ENCODE peak calls at places on chromosomes 3 and 15, in ten cellular contexts. C, Q, W, J, N, U, X, B, A and M are unnamed samples.

GRCh38 chr3:21750831-21751391 is at the start of gene ZNF385D:
- DNase-seq in Q (peak; percentile 33), X (no peak), A (peak; percentile 30), U (no peak), N (no peak), W (no peak), B (peak; percentile 10), C (peak; percentile 93), J (no peak), M (peak; percentile 22)

GRCh38 chr15:50280271-50280670 is 14.7 kb upstream of the HDC start:
- DNase-seq in J (no peak), B (no peak), W (no peak), C (no peak), U (no peak), Q (no peak), X (no peak), N (no peak), A (peak; percentile 18), M (no peak)

GRCh38 chr3:22952860-22953259 is 250.3 kb upstream of the UBE2E2 start:
- DNase-seq in B (no peak), N (no peak), C (no peak), X (no peak), W (no peak), U (no peak), J (no peak), A (no peak), Q (no peak), M (no peak)

GRCh38 chr15:76973906-76974305 is 21.0 kb upstream of the PSTPIP1 start:
- DNase-seq in W (no peak), N (no peak), X (no peak), A (no peak), Q (no peak), B (no peak), U (no peak), J (no peak), C (no peak), M (no peak)

GRCh38 chr3:65927576-65927975 is 111.1 kb downstream of the MAGI1 start:
- DNase-seq in X (no peak), Q (peak; percentile 33), B (no peak), J (peak; percentile 46), C (no peak), W (no peak), A (no peak), U (no peak), N (no peak), M (no peak)

GRCh38 chr15:33279613-33280205 is 31.1 kb upstream of the RYR3 start:
- DNase-seq in A (no peak), J (no peak), Q (no peak), N (peak; percentile 54), W (no peak), X (no peak), C (peak; percentile 53), U (no peak), B (no peak), M (no peak)

GRCh38 chr3:170180107-170180951 is 1.2 kb downstream of the PHC3 start:
- DNase-seq in W (no peak), Q (peak; percentile 42), X (no peak), B (no peak), J (no peak), U (no peak), N (peak; percentile 15), C (no peak), A (peak; percentile 18), M (no peak)

GRCh38 chr3:128993461-128994172 is at the start of gene CFAP92:
- DNase-seq in W (peak; percentile 23), C (peak; percentile 97), J (no peak), N (peak; percentile 72), U (peak; percentile 86), A (peak; percentile 89), X (peak; percentile 83), B (peak; percentile 88), Q (peak; percentile 40), M (peak; percentile 70)

GRCh38 chr3:171851685-171852084 is 8.5 kb downstream of the TMEM212 start:
- DNase-seq in X (no peak), A (no peak), B (no peak), J (no peak), U (no peak), C (no peak), W (peak; percentile 47), Q (peak; percentile 87), N (no peak), M (no peak)

GRCh38 chr15:70853855-70854668 is at the start of gene LARP6:
- DNase-seq in N (peak; percentile 59), W (no peak), A (peak; percentile 75), Q (peak; percentile 36), J (no peak), B (peak; percentile 66), U (no peak), C (peak; percentile 91), X (no peak), M (no peak)

GRCh38 chr15:67080900-67081431 is 15.6 kb downstream of the SMAD3 start:
- DNase-seq in B (no peak), W (no peak), A (peak; percentile 33), C (no peak), U (no peak), Q (peak; percentile 84), N (no peak), J (no peak), X (peak; percentile 92), M (peak; percentile 92)

GRCh38 chr15:67080118-67080899 is 14.9 kb downstream of the SMAD3 start:
- DNase-seq in A (peak; percentile 80), W (no peak), U (no peak), J (no peak), C (no peak), Q (peak; percentile 66), B (peak; percentile 76), N (no peak), X (no peak), M (peak; percentile 50)

GRCh38 chr15:67083135-67083766 is 17.8 kb downstream of the SMAD3 start:
- DNase-seq in U (no peak), C (no peak), N (no peak), W (no peak), X (peak; percentile 68), A (no peak), Q (peak; percentile 71), J (no peak), B (no peak), M (no peak)

GRCh38 chr15:67084561-67084960 is 19.2 kb downstream of the SMAD3 start:
- DNase-seq in W (no peak), Q (no peak), J (no peak), A (no peak), C (no peak), U (no peak), X (no peak), N (no peak), B (no peak), M (no peak)

DNA sequence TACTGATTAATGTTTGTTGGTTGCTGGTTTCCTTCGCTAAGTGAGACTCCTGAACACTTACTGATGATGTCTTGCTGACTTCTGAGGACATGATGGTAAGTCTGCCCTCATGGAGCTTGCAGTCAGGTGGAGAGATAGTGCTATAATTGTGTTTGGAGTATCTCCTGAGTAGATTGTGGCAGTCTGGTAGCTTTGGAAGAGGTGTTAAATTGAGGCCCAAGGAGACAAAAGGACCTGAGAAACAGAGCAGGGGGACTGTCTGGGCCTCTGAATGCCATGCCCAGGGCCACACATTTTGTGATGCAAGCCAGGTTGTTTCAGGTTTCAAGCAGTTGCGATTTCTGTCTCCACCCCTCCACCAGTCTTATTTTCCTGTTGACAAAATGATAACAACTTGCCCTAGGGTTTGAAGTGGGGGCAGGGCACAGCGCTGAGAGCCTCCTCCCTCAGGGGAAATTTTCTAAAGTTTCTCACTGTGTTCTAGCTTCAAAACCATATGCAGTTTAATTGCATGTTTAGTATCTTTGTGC is 16.7 kb downstream of the SMAD3 start:
- DNase-seq in A (peak; percentile 47), U (no peak), J (no peak), C (no peak), W (no peak), X (peak; percentile 60), Q (no peak), N (no peak), B (no peak), M (peak; percentile 62)
- H3K27ac ChIP-seq in A (peak overlapping the region; percentile 65), U (peak overlapping the region; percentile 12), J (no peak overlapping the region), C (no peak overlapping the region), W (no peak overlapping the region), X (peak overlapping the region; percentile 71), Q (peak overlapping the region; percentile 2), N (peak overlapping the region; percentile 62), B (no peak overlapping the region), M (peak overlapping the region; percentile 87)

GRCh38 chr3:185393055-185393454 is 30.1 kb downstream of the MAP3K13 start:
- DNase-seq in N (no peak), U (no peak), W (no peak), B (no peak), J (no peak), C (peak; percentile 2), Q (no peak), A (no peak), X (no peak), M (no peak)
- H3K4me3 ChIP-seq in N (no peak overlapping the region), U (no peak overlapping the region), W (no peak overlapping the region), B (no peak overlapping the region), J (no peak overlapping the region), C (no peak overlapping the region), Q (no peak overlapping the region), A (no peak overlapping the region), X (no peak overlapping the region), M (no peak overlapping the region)

GRCh38 chr15:85745525-85745924 is 49.2 kb downstream of the KLHL25 start:
- DNase-seq in A (no peak), C (no peak), U (no peak), W (no peak), B (no peak), J (no peak), Q (no peak), X (no peak), N (no peak), M (no peak)
- TF ChIP-seq POLR2A in A (no peak), C (no peak), U (no peak), W (no peak), B (no peak), J (no peak), Q (no peak), X (no peak), N (no peak), M (no peak)

GRCh38 chr15:80508783-80509182 is 104.6 kb downstream of the ARNT2 start:
- DNase-seq in A (no peak), Q (no peak), U (no peak), B (no peak), W (no peak), C (peak; percentile 60), J (no peak), N (no peak), X (no peak), M (no peak)
- H3K27ac ChIP-seq in A (no peak overlapping the region), Q (peak overlapping the region; percentile 98), U (no peak overlapping the region), B (no peak overlapping the region), W (no peak overlapping the region), C (no peak overlapping the region), J (no peak overlapping the region), N (no peak overlapping the region), X (no peak overlapping the region), M (no peak overlapping the region)

DNA sequence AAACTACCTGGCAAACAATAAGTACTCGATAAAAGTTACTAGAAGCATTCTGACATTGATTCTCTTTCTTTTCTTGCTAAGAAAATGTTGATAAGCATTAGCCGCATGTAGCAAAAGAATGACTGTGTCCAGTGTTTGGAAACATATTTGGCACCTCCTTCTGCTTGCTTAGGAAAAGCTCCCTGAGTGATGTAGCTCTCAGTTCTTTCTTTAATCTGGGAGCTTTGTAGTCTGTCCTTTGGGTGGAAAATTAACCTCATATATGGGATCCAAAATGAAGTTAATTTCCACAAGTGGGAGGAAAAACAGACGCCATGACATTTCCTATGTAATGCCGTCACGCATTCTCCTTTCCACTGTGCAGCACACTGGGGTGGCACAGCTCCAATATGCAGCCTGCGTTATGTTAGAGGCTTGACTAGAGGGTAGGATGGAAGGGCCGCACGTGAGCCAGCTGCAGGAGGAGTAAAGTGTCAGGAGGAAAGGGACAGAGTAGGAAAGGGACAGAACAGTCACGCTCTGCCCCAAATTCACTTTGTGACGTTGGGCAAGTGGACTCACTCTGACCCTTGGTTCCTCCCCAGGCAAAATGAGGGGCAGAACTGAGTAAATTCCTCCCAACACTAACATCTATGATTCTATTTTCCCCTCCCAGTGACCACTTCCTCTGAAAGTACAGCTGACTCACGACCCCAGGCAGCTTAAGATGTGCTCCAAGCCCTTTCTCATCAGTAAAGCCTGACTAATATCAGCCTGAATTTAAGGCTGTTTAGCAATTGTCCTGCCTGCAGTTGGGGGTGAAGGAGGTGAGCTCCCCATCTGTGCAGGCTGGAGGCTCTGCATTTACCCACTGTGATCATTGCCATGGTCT is 176.4 kb upstream of the PFN2 start:
- DNase-seq in U (no peak), J (no peak), C (peak; percentile 68), W (no peak), X (no peak), A (peak; percentile 49), B (peak; percentile 20), Q (peak; percentile 98), N (no peak), M (peak; percentile 84)
- H3K4me3 ChIP-seq in U (no peak overlapping the region), J (no peak overlapping the region), C (no peak overlapping the region), W (no peak overlapping the region), X (no peak overlapping the region), A (no peak overlapping the region), B (no peak overlapping the region), Q (peak overlapping the region; percentile 12), N (no peak overlapping the region), M (peak overlapping the region; percentile 21)